ENCODE peak calls at places on chromosomes 6 and 20, in six cellular contexts. Y is IMR-90, X is mesenchymal stem cell, H is H9, K is trophoblast cell, N is H1. E is an unnamed sample.

GRCh38 chr6:42141603-42142117 is 760 bp downstream of the C6orf132 start:
- DNase-seq in K (no peak), X (no peak), N (no peak), H (no peak), Y (no peak), E (no peak)

GRCh38 chr6:63731946-63732735 is 96.5 kb downstream of the PHF3 start:
- DNase-seq in X (peak; percentile 3), K (no peak), H (no peak), Y (peak; percentile 47), N (no peak), E (no peak)

GRCh38 chr20:49675368-49676151 is 38.1 kb downstream of the B4GALT5 start:
- DNase-seq in N (no peak), X (no peak), Y (no peak), H (no peak), K (peak; percentile 47), E (no peak)

GRCh38 chr20:7926767-7927166 is 13.5 kb downstream of the HAO1 start:
- DNase-seq in Y (peak; percentile 53), X (peak; percentile 39), K (no peak), H (no peak), N (no peak), E (no peak)

GRCh38 chr6:6002005-6002808 is 4.5 kb downstream of the NRN1 start:
- DNase-seq in N (no peak), X (no peak), H (peak; percentile 63), Y (no peak), K (no peak), E (no peak)

GRCh38 chr6:168500519-168500918 is 59.5 kb downstream of the SMOC2 start:
- DNase-seq in H (no peak), K (no peak), X (no peak), N (no peak), Y (no peak), E (no peak)

GRCh38 chr6:158897236-158897635 is 78.1 kb upstream of the EZR start:
- DNase-seq in X (no peak), K (no peak), N (no peak), H (no peak), Y (no peak), E (no peak)

GRCh38 chr6:166434336-166434735 is 51.6 kb upstream of the MPC1 start:
- DNase-seq in Y (no peak), N (no peak), H (peak; percentile 18), X (no peak), K (no peak), E (no peak)

GRCh38 chr20:22929661-22930060 is 105.5 kb upstream of the SSTR4 start:
- DNase-seq in H (no peak), Y (no peak), N (no peak), K (peak; percentile 21), X (no peak), E (no peak)

GRCh38 chr6:154267508-154268106 is 89.0 kb downstream of the IPCEF1 start:
- DNase-seq in Y (no peak), N (no peak), K (no peak), H (no peak), X (no peak), E (no peak)

GRCh38 chr6:96898241-96898851 is 655 bp upstream of the NDUFAF4 start:
- DNase-seq in K (no peak), H (no peak), X (peak; percentile 57), Y (peak; percentile 34), N (no peak), E (no peak)

GRCh38 chr20:44089987-44090674 is 96.9 kb downstream of the JPH2 start:
- DNase-seq in H (no peak), N (no peak), Y (peak; percentile 69), K (peak; percentile 25), X (peak; percentile 73), E (no peak)

GRCh38 chr6:54419885-54420284 is 111.6 kb downstream of the TINAG start:
- DNase-seq in Y (peak; percentile 96), K (peak; percentile 90), X (peak; percentile 81), H (no peak), N (no peak), E (no peak)

GRCh38 chr6:134020543-134020942 is 31.9 kb downstream of the SLC2A12 start:
- DNase-seq in H (no peak), X (no peak), N (no peak), K (peak; percentile 42), Y (no peak), E (no peak)

GRCh38 chr6:131628726-131629125 is 684 bp upstream of the MED23 start:
- DNase-seq in X (peak; percentile 4), H (no peak), Y (no peak), K (peak; percentile 31), N (no peak), E (no peak)

GRCh38 chr20:32368930-32369329 is 10.8 kb downstream of the ASXL1 start:
- DNase-seq in X (peak; percentile 71), K (peak; percentile 31), H (no peak), Y (peak; percentile 73), N (no peak), E (no peak)

GRCh38 chr20:63230800-63231268 is 4.9 kb upstream of the BIRC7 start:
- DNase-seq in K (peak; percentile 77), N (no peak), X (peak; percentile 82), Y (peak; percentile 60), H (peak; percentile 91), E (peak; percentile 64)

GRCh38 chr20:40668449-40669228 is 20.4 kb downstream of the MAFB start:
- DNase-seq in H (no peak), N (no peak), X (no peak), Y (no peak), K (no peak), E (no peak)

GRCh38 chr6:141969201-141969600 is 163.5 kb upstream of the GJE1 start:
- DNase-seq in H (no peak), Y (no peak), X (no peak), K (peak; percentile 49), N (no peak), E (no peak)

GRCh38 chr6:14499309-14499708 is 381.7 kb downstream of the CD83 start:
- DNase-seq in N (no peak), H (no peak), X (no peak), K (no peak), Y (no peak), E (no peak)

GRCh38 chr6:5341845-5342244 is 80.5 kb downstream of the FARS2 start:
- DNase-seq in N (no peak), K (no peak), H (no peak), X (no peak), Y (no peak), E (no peak)

GRCh38 chr6:53294095-53294494 is 54.7 kb downstream of the ELOVL5 start:
- DNase-seq in N (no peak), Y (no peak), H (peak; percentile 66), X (no peak), K (no peak), E (peak; percentile 14)

GRCh38 chr20:59028812-59029211 is 3.3 kb downstream of the ATP5F1E start:
- DNase-seq in Y (peak; percentile 25), K (no peak), N (no peak), H (no peak), X (no peak), E (no peak)

GRCh38 chr20:3135507-3136070 is 24.1 kb downstream of the FASTKD5 start:
- DNase-seq in X (no peak), H (no peak), N (no peak), Y (peak; percentile 62), K (no peak), E (no peak)

GRCh38 chr20:57501461-57502330 is 23.2 kb downstream of the CTCFL start:
- DNase-seq in X (no peak), Y (no peak), N (no peak), K (peak; percentile 98), H (peak; percentile 41), E (no peak)

GRCh38 chr6:134152767-134153485 is 100.5 kb upstream of the SLC2A12 start:
- DNase-seq in X (no peak), N (no peak), Y (no peak), H (no peak), K (no peak), E (no peak)

GRCh38 chr6:19805146-19805515 is 32.0 kb upstream of the ID4 start:
- DNase-seq in N (no peak), K (peak; percentile 35), X (peak; percentile 70), H (no peak), Y (peak; percentile 14), E (no peak)

GRCh38 chr20:53582574-53583351 is 10.9 kb downstream of the ZNF217 start:
- DNase-seq in N (no peak), K (peak; percentile 78), X (peak; percentile 98), H (no peak), Y (peak; percentile 95), E (no peak)

GRCh38 chr20:53581444-53582311 is 12.0 kb downstream of the ZNF217 start:
- DNase-seq in X (no peak), N (no peak), Y (no peak), H (no peak), K (no peak), E (no peak)

GRCh38 chr20:53586640-53587039 is 7.0 kb downstream of the ZNF217 start:
- DNase-seq in K (no peak), H (no peak), Y (no peak), X (no peak), N (no peak), E (no peak)
- H3K4me1 ChIP-seq in K (no peaks in the 10 kb centered on the region), H (no peaks in the 10 kb centered on the region), Y (peaks cover 12% of the 10 kb centered on the region), X (no peaks in the 10 kb centered on the region), N (peaks cover 3% of the 10 kb centered on the region), E (peaks cover 8% of the 10 kb centered on the region)

DNA sequence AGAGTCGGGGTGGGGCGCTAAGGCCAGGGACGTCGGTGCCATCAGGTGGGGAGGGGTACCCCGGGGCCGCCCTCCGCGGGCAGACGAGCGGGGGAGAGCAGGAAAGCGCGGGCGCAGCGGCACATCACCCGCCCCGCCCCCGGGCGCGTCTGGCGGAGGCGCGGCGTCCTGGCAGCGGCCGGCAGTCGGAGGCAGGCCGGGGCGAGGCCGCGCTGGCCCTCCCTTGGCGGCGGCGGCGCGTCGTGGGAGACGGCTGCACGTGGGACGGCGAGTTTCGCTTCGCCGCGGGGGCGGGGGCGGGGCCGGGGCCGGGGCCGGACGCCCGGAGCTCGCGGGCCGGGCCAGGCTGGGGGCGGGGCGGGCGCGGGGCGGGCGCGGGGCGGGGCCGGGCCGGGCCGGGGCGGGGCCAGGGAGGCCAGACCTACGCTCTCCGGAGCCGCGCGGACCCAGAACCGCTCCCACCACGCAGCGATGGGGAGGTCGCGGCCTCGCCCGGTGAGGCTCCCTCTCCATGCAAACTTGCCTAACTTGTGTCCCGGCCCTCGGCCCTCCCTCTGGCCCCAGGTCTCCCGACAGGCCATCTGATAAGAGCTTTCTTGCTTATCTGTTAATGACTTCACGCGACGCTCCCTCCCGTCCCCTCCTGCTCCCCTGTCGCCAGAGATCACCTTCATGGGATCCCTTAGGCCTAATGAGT is 12.5 kb downstream of the ITPR3 start:
- DNase-seq in X (peak; percentile 58), K (peak; percentile 53), Y (peak; percentile 27), H (peak; percentile 65), N (no peak), E (no peak)
- H3K14ac ChIP-seq in X (no peak overlapping the region), K (no peak overlapping the region), Y (peak overlapping the region; percentile 3), H (no peak overlapping the region), N (no peak overlapping the region), E (no peak overlapping the region)

GRCh38 chr20:51886891-51887608 is 84.7 kb upstream of the SALL4 start:
- DNase-seq in N (no peak), Y (no peak), X (no peak), K (no peak), H (no peak), E (no peak)
- H3K4ac ChIP-seq in N (no peak overlapping the region), Y (no peak overlapping the region), X (no peak overlapping the region), K (no peak overlapping the region), H (no peak overlapping the region), E (no peak overlapping the region)

DNA sequence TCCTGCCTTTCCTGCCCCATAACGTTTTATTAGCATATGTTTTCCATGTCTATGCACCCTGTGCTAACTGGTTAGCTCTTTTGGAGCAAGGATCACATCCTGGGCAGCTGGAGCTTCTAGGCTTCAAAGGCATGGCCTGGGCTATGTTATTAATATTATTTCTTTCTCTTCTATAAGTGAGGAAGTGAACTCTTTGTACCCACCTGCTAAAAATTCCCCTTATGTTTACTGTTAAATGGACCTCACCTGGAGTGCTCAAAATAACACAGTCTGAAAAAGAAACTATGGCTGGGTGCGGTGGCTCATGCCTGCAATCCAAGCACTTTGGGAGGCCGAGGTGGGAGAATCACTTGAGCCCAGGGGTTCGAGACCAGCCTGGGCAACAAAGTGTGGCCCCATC is 97.8 kb downstream of the TNFAIP3 start:
- DNase-seq in X (no peak), H (no peak), N (no peak), Y (no peak), K (no peak), E (no peak)
- H3K4me1 ChIP-seq in X (peaks cover 2% of the 10 kb centered on the region), H (no peaks in the 10 kb centered on the region), N (no peaks in the 10 kb centered on the region), Y (no peaks in the 10 kb centered on the region), K (peaks cover 7% of the 10 kb centered on the region), E (no peaks in the 10 kb centered on the region)